ENCODE peak calls at places on chromosomes 1 and 21, in four cellular contexts. D, N, R and I are unnamed samples.

GRCh38 chr21:45257673-45258341 is 29.9 kb downstream of the POFUT2 start:
- DNase-seq in R (no peak), D (no peak), N (no peak), I (peak; percentile 57)

GRCh38 chr1:166971252-166971651 is 4.1 kb downstream of the ILDR2 start:
- DNase-seq in R (no peak), D (no peak), N (no peak), I (no peak)

GRCh38 chr21:46221664-46222435 is 6.7 kb downstream of the LSS start:
- DNase-seq in D (no peak), R (no peak), N (no peak), I (no peak)

GRCh38 chr1:18581420-18581880 is 49.2 kb upstream of the PAX7 start:
- DNase-seq in N (peak; percentile 52), D (peak; percentile 41), R (no peak), I (no peak)

GRCh38 chr21:42463861-42464515 is 32.0 kb downstream of the RSPH1 start:
- DNase-seq in D (peak; percentile 36), N (peak; percentile 58), R (no peak), I (no peak)

GRCh38 chr1:155481761-155482160 is 80.8 kb downstream of the ASH1L start:
- DNase-seq in D (no peak), N (no peak), R (no peak), I (no peak)

GRCh38 chr1:110348050-110348449 is 8.9 kb downstream of the RBM15 start:
- DNase-seq in D (no peak), R (no peak), N (no peak), I (no peak)

GRCh38 chr1:224730540-224730939 is 114.4 kb downstream of the CNIH3 start:
- DNase-seq in N (no peak), R (no peak), D (no peak), I (no peak)

GRCh38 chr1:94947453-94947852 is 20.5 kb upstream of the CNN3 start:
- DNase-seq in D (no peak), N (no peak), R (no peak), I (no peak)

GRCh38 chr1:210233216-210233494 is 559 bp downstream of the SERTAD4 start:
- DNase-seq in D (peak; percentile 18), N (no peak), R (no peak), I (no peak)

GRCh38 chr1:55506686-55507577 is 291.8 kb upstream of the USP24 start:
- DNase-seq in N (no peak), D (no peak), R (no peak), I (no peak)

GRCh38 chr1:21873761-21874160 is 61.7 kb downstream of the LDLRAD2 start:
- DNase-seq in N (no peak), R (no peak), D (no peak), I (no peak)

GRCh38 chr1:41492341-41492848 is 7.9 kb upstream of the EDN2 start:
- DNase-seq in R (no peak), D (peak; percentile 48), N (no peak), I (no peak)

GRCh38 chr1:206690516-206690915 is 5.8 kb downstream of the MAPKAPK2 start:
- DNase-seq in D (no peak), R (no peak), N (no peak), I (no peak)

GRCh38 chr1:66132324-66132723 is 339.6 kb downstream of the PDE4B start:
- DNase-seq in R (no peak), D (no peak), N (no peak), I (no peak)

GRCh38 chr1:201190624-201191051 is at the start of gene IGFN1:
- DNase-seq in N (no peak), R (no peak), D (no peak), I (no peak)

GRCh38 chr1:38009088-38009840 is 3.3 kb upstream of the UTP11 start:
- DNase-seq in R (no peak), D (no peak), N (no peak), I (no peak)

GRCh38 chr1:161304927-161305871 is 4.6 kb downstream of the MPZ start:
- DNase-seq in N (peak; percentile 48), R (no peak), D (no peak), I (no peak)

GRCh38 chr1:55867444-55867843 is 652.3 kb upstream of the USP24 start:
- DNase-seq in N (no peak), R (no peak), D (no peak), I (no peak)

GRCh38 chr1:155324717-155325595 is 4.3 kb downstream of the RUSC1 start:
- DNase-seq in N (peak; percentile 79), D (peak; percentile 17), R (peak; percentile 47), I (peak; percentile 74)

GRCh38 chr1:236515443-236515958 is 8.3 kb upstream of the LGALS8 start:
- DNase-seq in N (no peak), D (no peak), R (no peak), I (no peak)

GRCh38 chr1:77170687-77171086 is 48.5 kb downstream of the PIGK start:
- DNase-seq in R (no peak), D (no peak), N (no peak), I (no peak)

GRCh38 chr1:183251101-183251958 is 65.3 kb downstream of the LAMC2 start:
- DNase-seq in D (no peak), N (no peak), R (no peak), I (no peak)

GRCh38 chr1:47709302-47710074 is 271.6 kb downstream of the FOXD2 start:
- DNase-seq in D (no peak), R (no peak), N (no peak), I (no peak)

GRCh38 chr1:49104575-49104974 is 327.9 kb upstream of the BEND5 start:
- DNase-seq in R (no peak), N (no peak), D (no peak), I (no peak)
- TF ChIP-seq CTCF in R (peak; percentile 26), N (no peak), D (no peak), I (no peak)

GRCh38 chr1:221716713-221717490 is 25.0 kb downstream of the DUSP10 start:
- DNase-seq in R (no peak), D (no peak), N (no peak), I (no peak)

GRCh38 chr1:221715321-221716169 is 26.3 kb downstream of the DUSP10 start:
- DNase-seq in D (no peak), R (no peak), N (no peak), I (no peak)

GRCh38 chr1:221718391-221719277 is 23.3 kb downstream of the DUSP10 start:
- DNase-seq in R (no peak), D (no peak), N (no peak), I (no peak)

GRCh38 chr1:221719278-221719597 is 22.7 kb downstream of the DUSP10 start:
- DNase-seq in N (no peak), R (no peak), D (no peak), I (no peak)

GRCh38 chr1:221717491-221717865 is 24.4 kb downstream of the DUSP10 start:
- DNase-seq in N (no peak), D (no peak), R (no peak), I (no peak)
- H3K9me3 ChIP-seq in N (no peaks in the 10 kb centered on the region), D (no peaks in the 10 kb centered on the region), R (no peaks in the 10 kb centered on the region), I (no peaks in the 10 kb centered on the region)

DNA sequence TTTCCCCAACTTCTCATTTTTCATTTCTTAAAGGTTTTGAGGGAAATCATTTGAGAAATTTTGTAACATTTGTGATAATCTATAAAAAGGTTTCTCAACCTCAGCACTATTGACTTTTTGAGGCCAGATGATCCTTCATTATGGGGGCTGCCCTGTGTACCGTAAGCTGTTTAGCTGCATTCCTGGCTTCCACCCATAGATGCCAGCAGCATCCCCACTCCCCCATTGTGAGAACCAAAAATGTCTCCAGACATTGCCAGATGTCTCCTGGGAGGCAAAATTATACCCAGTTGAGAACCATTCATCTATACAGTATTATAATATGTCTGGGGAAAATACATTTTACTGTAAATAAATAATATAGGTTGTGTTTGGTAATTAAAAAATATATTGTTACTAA is 146.0 kb downstream of the PBX1 start:
- DNase-seq in N (no peak), R (no peak), D (no peak), I (no peak)
- TF ChIP-seq CTCF in N (no peak), R (no peak), D (peak; percentile 23), I (peak; percentile 35)

DNA sequence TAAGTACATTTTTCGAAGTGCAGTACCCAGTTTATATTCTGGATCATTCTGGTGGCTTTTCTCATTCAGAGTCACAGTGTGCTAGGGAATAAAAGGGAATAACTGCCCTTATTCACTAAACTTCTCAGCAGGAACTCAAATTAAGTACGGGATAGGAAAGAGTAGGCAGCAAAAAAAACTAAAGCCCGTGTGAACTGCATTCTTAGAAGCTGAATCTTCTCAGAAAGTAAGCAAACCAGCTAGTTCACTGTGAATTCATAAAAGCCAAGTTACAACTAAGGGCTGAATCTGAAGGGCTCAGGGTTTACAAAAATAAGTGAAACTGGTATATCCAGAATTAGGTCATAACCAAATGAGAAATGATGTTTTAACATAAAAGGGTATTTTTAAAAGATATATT is 22.0 kb downstream of the PRPF38A start:
- DNase-seq in N (no peak), R (no peak), D (no peak), I (no peak)
- H3K9me3 ChIP-seq in N (no peaks in the 10 kb centered on the region), R (no peaks in the 10 kb centered on the region), D (no peaks in the 10 kb centered on the region), I (no peaks in the 10 kb centered on the region)

GRCh38 chr1:33500547-33500946 is 28.1 kb downstream of the ZSCAN20 start:
- DNase-seq in N (no peak), D (no peak), R (no peak), I (no peak)
- TF ChIP-seq CTCF in N (no peak), D (no peak), R (no peak), I (peak; percentile 19)

GRCh38 chr1:248417854-248418253 is 15.0 kb downstream of the OR2T1 start:
- DNase-seq in R (no peak), N (no peak), D (no peak), I (no peak)

GRCh38 chr1:248421384-248421783 is 18.5 kb downstream of the OR2T1 start:
- DNase-seq in N (no peak), D (no peak), R (no peak), I (no peak)

DNA sequence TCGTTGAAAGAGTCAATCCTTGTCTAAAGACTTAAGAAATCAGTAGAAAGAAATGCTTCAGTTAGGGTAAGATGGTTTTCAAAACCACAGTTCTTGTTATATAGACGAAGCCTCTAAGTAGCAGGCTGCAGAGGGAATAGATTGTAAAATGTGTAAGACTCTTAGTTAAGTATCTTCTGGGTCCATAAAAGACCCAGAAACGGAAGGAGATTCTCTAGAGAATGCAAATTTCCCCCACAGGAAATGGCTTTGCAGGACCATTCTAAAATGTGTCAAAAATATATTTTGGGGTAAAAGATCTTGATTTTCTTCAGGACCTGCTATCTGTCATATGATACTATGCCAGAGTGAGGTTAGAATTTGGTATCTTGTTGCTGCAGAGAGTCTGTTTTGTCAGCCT is 13.4 kb downstream of the OR2T1 start:
- DNase-seq in R (no peak), N (no peak), D (no peak), I (no peak)
- H3K9me3 ChIP-seq in R (no peaks in the 10 kb centered on the region), N (peaks cover 4% of the 10 kb centered on the region), D (no peaks in the 10 kb centered on the region), I (no peaks in the 10 kb centered on the region)

GRCh38 chr1:91746728-91747338 is 139.1 kb downstream of the TGFBR3 start:
- DNase-seq in N (no peak), R (no peak), D (no peak), I (no peak)

GRCh38 chr1:91742848-91743292 is 143.1 kb downstream of the TGFBR3 start:
- DNase-seq in N (no peak), D (no peak), R (peak; percentile 51), I (no peak)

GRCh38 chr1:91745649-91746383 is 140.1 kb downstream of the TGFBR3 start:
- DNase-seq in N (no peak), R (no peak), D (no peak), I (no peak)

GRCh38 chr1:91747666-91748065 is 138.3 kb downstream of the TGFBR3 start:
- DNase-seq in D (no peak), N (no peak), R (no peak), I (no peak)

GRCh38 chr1:91744973-91745648 is 140.8 kb downstream of the TGFBR3 start:
- DNase-seq in N (no peak), D (no peak), R (peak; percentile 54), I (no peak)
- TF ChIP-seq CTCF in N (peak; percentile 35), D (no peak), R (no peak), I (no peak)